ENCODE peak calls at places on chromosomes 5 and 9, in four cellular contexts. One of them, this sample, is unnamed.

GRCh38 chr9:69028754-69029153 is 6.8 kb upstream of the FXN start:
- DNase-seq in ovary: no peak
- DNase-seq in Panc1: no peak
- DNase-seq in left ventricle myocardium inferior: no peak
- DNase-seq in this sample: no peak

GRCh38 chr9:135255843-135256567 is 168.5 kb downstream of the OLFM1 start:
- DNase-seq in ovary: no peak
- DNase-seq in Panc1: no peak
- DNase-seq in left ventricle myocardium inferior: no peak
- DNase-seq in this sample: no peak

GRCh38 chr5:98774192-98775046 is 956 bp downstream of the RGMB start:
- DNase-seq in ovary: peak; percentile 71
- DNase-seq in Panc1: no peak
- DNase-seq in left ventricle myocardium inferior: peak; percentile 52
- DNase-seq in this sample: peak; percentile 78

GRCh38 chr5:72767289-72768010 is 49.0 kb upstream of the TNPO1 start:
- DNase-seq in ovary: no peak
- DNase-seq in Panc1: no peak
- DNase-seq in left ventricle myocardium inferior: no peak
- DNase-seq in this sample: peak; percentile 38

GRCh38 chr9:96138616-96139015 is 163.4 kb downstream of the HSD17B3 start:
- DNase-seq in ovary: no peak
- DNase-seq in Panc1: no peak
- DNase-seq in left ventricle myocardium inferior: no peak
- DNase-seq in this sample: no peak

GRCh38 chr5:178327931-178328711 is 95.5 kb upstream of the PHYKPL start:
- DNase-seq in ovary: no peak
- DNase-seq in Panc1: no peak
- DNase-seq in left ventricle myocardium inferior: no peak
- DNase-seq in this sample: no peak

GRCh38 chr9:100473271-100474081 is 527 bp downstream of the TMEFF1 start:
- DNase-seq in ovary: peak; percentile 46
- DNase-seq in Panc1: no peak
- DNase-seq in left ventricle myocardium inferior: no peak
- DNase-seq in this sample: peak; percentile 66

GRCh38 chr5:178324481-178325310 is 92.1 kb upstream of the PHYKPL start:
- DNase-seq in ovary: no peak
- DNase-seq in Panc1: no peak
- DNase-seq in left ventricle myocardium inferior: no peak
- DNase-seq in this sample: no peak

GRCh38 chr9:119649205-119649604 is 280.0 kb upstream of the BRINP1 start:
- DNase-seq in ovary: no peak
- DNase-seq in Panc1: no peak
- DNase-seq in left ventricle myocardium inferior: no peak
- DNase-seq in this sample: no peak

GRCh38 chr5:69335341-69335975 is 2.9 kb upstream of the CCDC125 start:
- DNase-seq in ovary: no peak
- DNase-seq in Panc1: no peak
- DNase-seq in left ventricle myocardium inferior: no peak
- DNase-seq in this sample: peak; percentile 50

GRCh38 chr5:177132504-177133118 is 962 bp upstream of the NSD1 start:
- DNase-seq in ovary: no peak
- DNase-seq in Panc1: no peak
- DNase-seq in left ventricle myocardium inferior: no peak
- DNase-seq in this sample: no peak

GRCh38 chr5:127885176-127885575 is 182.0 kb downstream of the CCDC192 start:
- DNase-seq in ovary: no peak
- DNase-seq in Panc1: no peak
- DNase-seq in left ventricle myocardium inferior: no peak
- DNase-seq in this sample: peak; percentile 23

GRCh38 chr5:57175586-57175985 is 1.7 kb downstream of the GPBP1 start:
- DNase-seq in ovary: no peak
- DNase-seq in Panc1: no peak
- DNase-seq in left ventricle myocardium inferior: no peak
- DNase-seq in this sample: no peak

GRCh38 chr5:126435261-126435660 is 12.1 kb downstream of the GRAMD2B start:
- DNase-seq in ovary: no peak
- DNase-seq in Panc1: no peak
- DNase-seq in left ventricle myocardium inferior: no peak
- DNase-seq in this sample: no peak

GRCh38 chr5:143208781-143209510 is 194.5 kb downstream of the NR3C1 start:
- DNase-seq in ovary: no peak
- DNase-seq in Panc1: peak; percentile 2
- DNase-seq in left ventricle myocardium inferior: no peak
- DNase-seq in this sample: no peak
- H3K4me1 ChIP-seq in ovary: no peaks in the 10 kb centered on the region
- H3K4me1 ChIP-seq in Panc1: peaks cover 3% of the 10 kb centered on the region
- H3K4me1 ChIP-seq in left ventricle myocardium inferior: peaks cover 75% of the 10 kb centered on the region
- H3K4me1 ChIP-seq in this sample: no peaks in the 10 kb centered on the region

DNA sequence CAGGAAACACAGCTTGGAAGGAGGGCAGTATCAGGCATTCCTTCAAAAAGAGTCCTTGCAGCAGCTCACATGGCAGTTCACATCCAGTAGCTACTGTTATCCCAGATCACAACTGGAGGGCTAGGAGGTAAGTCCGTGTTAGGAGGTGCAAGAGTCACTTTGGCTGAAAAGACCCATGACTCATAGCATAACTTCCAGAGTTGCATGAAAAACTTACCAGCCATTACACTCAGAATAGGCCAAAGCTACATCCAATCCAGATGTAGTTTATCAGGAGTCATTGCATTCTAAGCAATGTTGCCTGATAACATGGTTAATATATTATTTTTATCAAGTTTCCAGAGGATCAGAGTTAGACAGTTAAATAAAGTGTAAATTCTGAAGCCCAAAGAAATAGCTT is 1126.4 kb upstream of the SEMA6A start:
- DNase-seq in ovary: no peak
- DNase-seq in Panc1: no peak
- DNase-seq in left ventricle myocardium inferior: no peak
- DNase-seq in this sample: no peak
- H3K9me3 ChIP-seq in ovary: no peaks in the 10 kb centered on the region
- H3K9me3 ChIP-seq in Panc1: no peaks in the 10 kb centered on the region
- H3K9me3 ChIP-seq in left ventricle myocardium inferior: no peaks in the 10 kb centered on the region
- H3K9me3 ChIP-seq in this sample: no peaks in the 10 kb centered on the region

DNA sequence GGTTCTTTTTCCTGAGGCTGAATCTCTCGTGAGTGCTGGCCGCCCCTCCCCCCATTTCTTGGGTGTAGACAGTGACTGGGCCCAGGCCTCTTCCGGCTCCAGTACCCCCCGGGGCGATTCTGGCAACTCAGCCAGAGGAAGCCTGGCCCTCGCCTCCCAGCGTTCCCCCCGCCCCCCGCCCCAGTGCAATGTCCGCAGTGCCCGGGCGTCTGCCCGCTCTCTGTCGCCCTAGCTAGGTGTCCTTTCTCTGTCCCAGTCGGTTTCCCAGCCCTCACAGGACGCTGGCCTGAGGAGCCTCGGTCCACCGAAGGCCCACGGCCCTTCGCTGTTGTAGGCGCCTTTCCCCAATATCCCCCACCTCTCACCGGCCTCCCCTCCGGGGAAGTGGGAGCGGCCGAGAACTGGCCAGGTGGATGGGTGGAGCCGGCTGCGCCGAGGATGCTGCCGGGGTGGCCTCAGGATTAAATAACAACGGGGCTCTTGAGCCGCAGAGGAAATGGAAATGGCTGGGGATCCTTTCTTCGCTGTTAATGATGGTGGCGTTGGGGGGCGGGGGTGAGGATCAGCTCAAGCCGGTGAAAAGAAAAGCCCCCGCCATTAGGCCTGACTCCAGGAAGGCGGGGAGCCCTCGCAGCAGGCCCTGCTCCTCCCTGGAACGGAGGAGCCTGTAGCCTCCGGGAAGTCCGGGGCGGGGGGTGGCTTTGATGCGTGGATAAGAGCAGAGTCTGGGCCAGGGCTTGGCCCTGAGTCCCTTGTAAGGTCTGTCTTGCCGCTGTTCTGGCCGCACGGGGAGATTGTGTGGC is 1.1 kb upstream of the SPRY4 start:
- DNase-seq in ovary: peak; percentile 41
- DNase-seq in Panc1: no peak
- DNase-seq in left ventricle myocardium inferior: peak; percentile 72
- DNase-seq in this sample: peak; percentile 75
- H3K4me1 ChIP-seq in ovary: peaks cover 10% of the 10 kb centered on the region
- H3K4me1 ChIP-seq in Panc1: peaks cover 36% of the 10 kb centered on the region
- H3K4me1 ChIP-seq in left ventricle myocardium inferior: peaks cover 62% of the 10 kb centered on the region
- H3K4me1 ChIP-seq in this sample: peaks cover 32% of the 10 kb centered on the region

DNA sequence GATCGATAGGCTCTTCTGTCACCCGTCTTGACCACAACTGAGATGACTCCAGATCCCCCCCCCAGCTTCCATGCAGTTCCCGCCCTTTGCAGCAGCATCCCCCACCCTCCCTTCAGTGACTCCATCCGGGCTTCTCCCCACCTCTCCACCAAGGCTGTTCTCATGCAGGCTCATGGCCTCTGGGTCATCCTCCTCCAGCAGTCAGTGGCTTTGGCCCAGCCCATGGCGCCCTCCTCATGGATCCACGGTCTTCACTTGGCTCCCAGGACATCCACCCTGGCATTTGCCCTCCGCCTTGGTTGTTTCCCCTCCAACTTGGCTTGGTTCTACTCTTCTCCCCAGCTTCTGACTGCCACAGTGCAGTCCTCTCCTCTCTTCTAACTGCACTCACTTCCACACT is 96.7 kb upstream of the RUFY1 start:
- DNase-seq in ovary: no peak
- DNase-seq in Panc1: no peak
- DNase-seq in left ventricle myocardium inferior: no peak
- DNase-seq in this sample: no peak
- H3K9me3 ChIP-seq in ovary: no peaks in the 10 kb centered on the region
- H3K9me3 ChIP-seq in Panc1: no peaks in the 10 kb centered on the region
- H3K9me3 ChIP-seq in left ventricle myocardium inferior: peaks cover 4% of the 10 kb centered on the region
- H3K9me3 ChIP-seq in this sample: peaks cover 18% of the 10 kb centered on the region

This sample was measured in Caco-2.